ENCODE peak calls at places on chromosomes 16 and 17, in nine cellular contexts. One of them, this sample, is unnamed.

GRCh38 chr17:41593306-41594095 is 6.8 kb upstream of the KRT14 start:
- DNase-seq in endothelial cell of umbilical vein: no peak
- DNase-seq in stomach: no peak
- DNase-seq in sigmoid colon: peak
- DNase-seq in transverse colon: no peak
- DNase-seq in GM23338: no peak
- DNase-seq in suprapubic skin: no peak
- DNase-seq in GM12891: no peak
- DNase-seq in SK-N-SH: no peak
- DNase-seq in this sample: no peak

GRCh38 chr16:2511128-2511785 is 2.5 kb upstream of the ATP6V0C start:
- DNase-seq in transverse colon: peak
- DNase-seq in stomach: peak
- DNase-seq in GM12891: no peak
- DNase-seq in GM23338: peak
- DNase-seq in endothelial cell of umbilical vein: peak
- DNase-seq in sigmoid colon: peak
- DNase-seq in suprapubic skin: peak
- DNase-seq in SK-N-SH: no peak
- DNase-seq in this sample: no peak

GRCh38 chr17:17836818-17837379 is at the start of gene SREBF1:
- DNase-seq in transverse colon: peak
- DNase-seq in suprapubic skin: no peak
- DNase-seq in SK-N-SH: peak
- DNase-seq in endothelial cell of umbilical vein: peak
- DNase-seq in GM12891: peak
- DNase-seq in GM23338: peak
- DNase-seq in stomach: peak
- DNase-seq in sigmoid colon: peak
- DNase-seq in this sample: no peak

GRCh38 chr17:4234406-4234805 is 29.4 kb downstream of the ANKFY1 start:
- DNase-seq in sigmoid colon: no peak
- DNase-seq in SK-N-SH: no peak
- DNase-seq in endothelial cell of umbilical vein: no peak
- DNase-seq in suprapubic skin: no peak
- DNase-seq in transverse colon: no peak
- DNase-seq in GM23338: no peak
- DNase-seq in GM12891: no peak
- DNase-seq in stomach: no peak
- DNase-seq in this sample: no peak

GRCh38 chr16:29843942-29844341 is 19.1 kb downstream of the CDIPT start:
- DNase-seq in endothelial cell of umbilical vein: no peak
- DNase-seq in sigmoid colon: no peak
- DNase-seq in GM12891: no peak
- DNase-seq in SK-N-SH: no peak
- DNase-seq in transverse colon: no peak
- DNase-seq in stomach: no peak
- DNase-seq in GM23338: no peak
- DNase-seq in suprapubic skin: no peak
- DNase-seq in this sample: no peak

GRCh38 chr17:66459811-66460270 is 157.4 kb downstream of the PRKCA start:
- DNase-seq in sigmoid colon: peak
- DNase-seq in suprapubic skin: no peak
- DNase-seq in transverse colon: peak
- DNase-seq in GM23338: no peak
- DNase-seq in GM12891: no peak
- DNase-seq in endothelial cell of umbilical vein: peak
- DNase-seq in stomach: peak
- DNase-seq in SK-N-SH: no peak
- DNase-seq in this sample: no peak

GRCh38 chr16:82699711-82700495 is 73.1 kb downstream of the CDH13 start:
- DNase-seq in endothelial cell of umbilical vein: peak
- DNase-seq in suprapubic skin: no peak
- DNase-seq in GM12891: no peak
- DNase-seq in GM23338: no peak
- DNase-seq in transverse colon: no peak
- DNase-seq in SK-N-SH: no peak
- DNase-seq in sigmoid colon: no peak
- DNase-seq in stomach: no peak
- DNase-seq in this sample: no peak

GRCh38 chr17:48843172-48843900 is 12.5 kb downstream of the CALCOCO2 start:
- DNase-seq in GM12891: no peak
- DNase-seq in sigmoid colon: no peak
- DNase-seq in endothelial cell of umbilical vein: no peak
- DNase-seq in GM23338: no peak
- DNase-seq in suprapubic skin: no peak
- DNase-seq in stomach: no peak
- DNase-seq in SK-N-SH: no peak
- DNase-seq in transverse colon: no peak
- DNase-seq in this sample: no peak

GRCh38 chr16:17476414-17477259 is 5.9 kb upstream of the XYLT1 start:
- DNase-seq in suprapubic skin: no peak
- DNase-seq in endothelial cell of umbilical vein: peak
- DNase-seq in GM12891: no peak
- DNase-seq in GM23338: peak
- DNase-seq in sigmoid colon: no peak
- DNase-seq in stomach: peak
- DNase-seq in SK-N-SH: peak
- DNase-seq in transverse colon: peak
- DNase-seq in this sample: no peak

GRCh38 chr17:46865100-46865499 is 13.7 kb downstream of the WNT9B start:
- DNase-seq in sigmoid colon: no peak
- DNase-seq in endothelial cell of umbilical vein: no peak
- DNase-seq in SK-N-SH: peak
- DNase-seq in GM23338: peak
- DNase-seq in stomach: no peak
- DNase-seq in transverse colon: no peak
- DNase-seq in GM12891: no peak
- DNase-seq in suprapubic skin: no peak
- DNase-seq in this sample: no peak

GRCh38 chr16:27444015-27444414 is 42.0 kb downstream of the IL21R start:
- DNase-seq in sigmoid colon: no peak
- DNase-seq in suprapubic skin: no peak
- DNase-seq in GM23338: no peak
- DNase-seq in transverse colon: no peak
- DNase-seq in SK-N-SH: no peak
- DNase-seq in GM12891: no peak
- DNase-seq in endothelial cell of umbilical vein: no peak
- DNase-seq in stomach: no peak
- DNase-seq in this sample: no peak

GRCh38 chr17:43734376-43734775 is 24.2 kb downstream of the SOST start:
- DNase-seq in GM12891: no peak
- DNase-seq in endothelial cell of umbilical vein: no peak
- DNase-seq in SK-N-SH: no peak
- DNase-seq in sigmoid colon: no peak
- DNase-seq in transverse colon: no peak
- DNase-seq in stomach: no peak
- DNase-seq in GM23338: no peak
- DNase-seq in suprapubic skin: no peak
- DNase-seq in this sample: no peak

GRCh38 chr16:85329999-85330693 is 217.9 kb upstream of the CIBAR2 start:
- DNase-seq in endothelial cell of umbilical vein: no peak
- DNase-seq in GM23338: no peak
- DNase-seq in suprapubic skin: no peak
- DNase-seq in GM12891: no peak
- DNase-seq in stomach: no peak
- DNase-seq in SK-N-SH: peak
- DNase-seq in sigmoid colon: no peak
- DNase-seq in transverse colon: no peak
- DNase-seq in this sample: no peak

GRCh38 chr16:85331685-85332084 is 219.4 kb upstream of the CIBAR2 start:
- DNase-seq in suprapubic skin: no peak
- DNase-seq in GM12891: no peak
- DNase-seq in sigmoid colon: no peak
- DNase-seq in SK-N-SH: no peak
- DNase-seq in transverse colon: peak
- DNase-seq in GM23338: no peak
- DNase-seq in stomach: peak
- DNase-seq in endothelial cell of umbilical vein: no peak
- DNase-seq in this sample: no peak

GRCh38 chr16:85329059-85329812 is 217.0 kb upstream of the CIBAR2 start:
- DNase-seq in suprapubic skin: no peak
- DNase-seq in endothelial cell of umbilical vein: peak
- DNase-seq in sigmoid colon: no peak
- DNase-seq in transverse colon: peak
- DNase-seq in GM12891: no peak
- DNase-seq in SK-N-SH: peak
- DNase-seq in GM23338: peak
- DNase-seq in stomach: peak
- DNase-seq in this sample: no peak

GRCh38 chr16:85332175-85332574 is 219.9 kb upstream of the CIBAR2 start:
- DNase-seq in SK-N-SH: no peak
- DNase-seq in sigmoid colon: no peak
- DNase-seq in endothelial cell of umbilical vein: no peak
- DNase-seq in GM23338: peak
- DNase-seq in stomach: no peak
- DNase-seq in suprapubic skin: no peak
- DNase-seq in transverse colon: no peak
- DNase-seq in GM12891: no peak
- DNase-seq in this sample: no peak

GRCh38 chr16:85330694-85331188 is 218.5 kb upstream of the CIBAR2 start:
- DNase-seq in sigmoid colon: no peak
- DNase-seq in transverse colon: no peak
- DNase-seq in endothelial cell of umbilical vein: no peak
- DNase-seq in stomach: no peak
- DNase-seq in suprapubic skin: no peak
- DNase-seq in SK-N-SH: peak
- DNase-seq in GM23338: peak
- DNase-seq in GM12891: peak
- DNase-seq in this sample: no peak
- TF ChIP-seq POLR2AphosphoS5 in sigmoid colon: no peak
- TF ChIP-seq POLR2AphosphoS5 in transverse colon: no peak
- TF ChIP-seq POLR2AphosphoS5 in endothelial cell of umbilical vein: no peak
- TF ChIP-seq POLR2AphosphoS5 in stomach: no peak
- TF ChIP-seq POLR2AphosphoS5 in suprapubic skin: no peak
- TF ChIP-seq POLR2AphosphoS5 in SK-N-SH: no peak
- TF ChIP-seq POLR2AphosphoS5 in GM23338: peak
- TF ChIP-seq POLR2AphosphoS5 in GM12891: no peak
- TF ChIP-seq POLR2AphosphoS5 in this sample: no peak

DNA sequence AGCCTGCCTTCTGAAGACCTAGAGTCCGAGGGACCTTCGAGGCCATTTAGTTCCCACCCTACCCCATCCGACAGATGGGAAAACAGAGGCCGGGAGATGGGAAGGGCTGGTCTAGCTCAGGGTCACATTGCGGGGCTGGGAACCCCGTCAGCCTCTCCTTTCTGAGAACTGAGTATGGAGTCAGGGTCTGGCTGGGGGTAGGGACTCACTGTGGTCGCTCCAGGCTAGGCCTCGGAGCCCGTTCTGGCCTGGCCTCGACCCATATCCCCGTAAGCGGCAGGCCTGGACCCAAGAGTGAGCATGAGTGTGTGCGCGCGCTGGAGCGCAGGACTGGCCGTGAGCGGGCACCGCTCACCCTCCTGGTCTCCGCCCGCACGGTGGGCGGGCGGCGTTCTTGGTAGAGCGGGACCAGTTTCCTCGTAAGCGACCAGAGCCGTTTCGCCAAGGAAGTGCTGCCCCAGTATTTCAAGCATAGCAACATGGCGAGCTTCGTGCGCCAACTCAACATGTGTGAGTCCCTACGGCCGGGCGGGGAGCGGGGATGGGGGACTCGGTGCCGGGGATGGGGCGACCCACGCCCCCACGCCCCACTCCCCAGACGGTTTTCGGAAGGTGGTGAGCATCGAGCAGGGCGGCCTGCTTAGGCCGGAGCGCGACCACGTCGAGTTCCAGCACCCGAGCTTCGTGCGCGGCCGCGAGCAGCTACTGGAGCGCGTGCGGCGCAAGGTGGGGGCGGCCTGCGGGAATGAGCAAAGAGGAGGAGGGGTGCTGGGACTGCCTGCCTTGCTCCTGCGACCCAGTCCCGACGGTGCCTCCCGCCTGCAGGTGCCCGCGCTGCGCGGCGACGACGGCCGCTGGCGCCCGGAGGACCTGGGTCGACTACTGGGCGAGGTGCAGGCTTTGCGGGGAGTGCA is 833 bp downstream of the HSF4 start:
- DNase-seq in endothelial cell of umbilical vein: no peak
- DNase-seq in GM12891: no peak
- DNase-seq in GM23338: peak
- DNase-seq in stomach: no peak
- DNase-seq in suprapubic skin: no peak
- DNase-seq in sigmoid colon: no peak
- DNase-seq in transverse colon: no peak
- DNase-seq in SK-N-SH: no peak
- DNase-seq in this sample: no peak
- TF ChIP-seq POLR2AphosphoS5 in endothelial cell of umbilical vein: no peak
- TF ChIP-seq POLR2AphosphoS5 in GM12891: no peak
- TF ChIP-seq POLR2AphosphoS5 in GM23338: no peak
- TF ChIP-seq POLR2AphosphoS5 in stomach: no peak
- TF ChIP-seq POLR2AphosphoS5 in suprapubic skin: no peak
- TF ChIP-seq POLR2AphosphoS5 in sigmoid colon: no peak
- TF ChIP-seq POLR2AphosphoS5 in transverse colon: no peak
- TF ChIP-seq POLR2AphosphoS5 in SK-N-SH: no peak
- TF ChIP-seq POLR2AphosphoS5 in this sample: no peak

DNA sequence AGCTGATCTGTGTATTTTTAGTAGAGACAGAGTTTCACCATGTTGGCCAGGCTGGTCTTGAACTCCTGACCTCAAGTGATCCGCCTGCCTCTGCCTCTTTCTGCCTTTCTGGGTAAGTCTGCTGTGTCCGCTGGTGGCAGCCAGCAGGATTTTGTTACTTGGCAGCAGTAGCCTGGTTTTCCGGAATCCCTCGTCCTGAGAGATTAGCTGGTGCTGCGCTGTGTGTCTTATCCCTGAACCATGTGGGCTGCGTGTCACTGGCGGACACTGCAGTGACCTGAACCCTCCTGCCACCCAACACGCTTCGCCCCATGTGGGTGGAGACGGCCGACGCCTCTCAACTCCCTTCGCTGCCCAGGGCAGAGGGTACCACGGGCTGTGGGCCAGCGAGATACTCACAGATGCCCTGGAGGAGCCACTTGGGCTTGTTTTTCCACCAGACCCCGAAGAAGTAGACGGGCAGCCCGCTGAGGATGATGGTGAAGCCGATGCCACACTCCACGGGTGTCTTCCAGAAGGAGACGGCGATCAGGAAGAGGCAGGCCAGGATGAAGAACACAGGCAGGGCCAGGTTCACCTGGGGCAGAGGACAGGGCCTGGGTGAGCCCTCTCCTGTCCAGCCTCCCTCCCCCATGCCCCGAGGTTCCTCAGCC is 35.2 kb downstream of the SLC7A5 start:
- DNase-seq in SK-N-SH: no peak
- DNase-seq in endothelial cell of umbilical vein: no peak
- DNase-seq in sigmoid colon: no peak
- DNase-seq in GM12891: no peak
- DNase-seq in suprapubic skin: no peak
- DNase-seq in GM23338: no peak
- DNase-seq in transverse colon: no peak
- DNase-seq in stomach: no peak
- DNase-seq in this sample: no peak
- TF ChIP-seq POLR2AphosphoS5 in SK-N-SH: no peak
- TF ChIP-seq POLR2AphosphoS5 in endothelial cell of umbilical vein: no peak
- TF ChIP-seq POLR2AphosphoS5 in sigmoid colon: no peak
- TF ChIP-seq POLR2AphosphoS5 in GM12891: peak
- TF ChIP-seq POLR2AphosphoS5 in suprapubic skin: no peak
- TF ChIP-seq POLR2AphosphoS5 in GM23338: no peak
- TF ChIP-seq POLR2AphosphoS5 in transverse colon: no peak
- TF ChIP-seq POLR2AphosphoS5 in stomach: peak
- TF ChIP-seq POLR2AphosphoS5 in this sample: no peak

DNA sequence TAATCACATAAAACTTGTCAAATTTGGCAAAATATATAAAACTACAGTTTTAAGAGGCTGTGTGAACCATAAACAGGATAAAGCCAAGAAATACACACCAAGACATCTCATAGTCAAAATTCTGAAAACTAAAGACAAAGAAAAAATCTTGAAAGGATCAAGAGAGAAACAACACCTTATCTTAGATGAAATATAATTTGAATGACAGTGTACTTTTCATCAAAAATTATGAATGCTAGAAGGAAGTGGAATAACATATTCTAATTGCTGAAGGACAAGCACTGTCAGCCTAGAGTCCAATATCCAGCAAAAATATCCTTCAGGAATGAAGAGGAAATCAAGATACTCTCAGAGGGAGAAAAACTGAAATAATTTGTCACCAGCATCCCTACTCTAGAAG is 37.2 kb downstream of the PIK3R5 start:
- DNase-seq in suprapubic skin: no peak
- DNase-seq in GM12891: no peak
- DNase-seq in stomach: no peak
- DNase-seq in GM23338: no peak
- DNase-seq in sigmoid colon: no peak
- DNase-seq in SK-N-SH: no peak
- DNase-seq in endothelial cell of umbilical vein: no peak
- DNase-seq in transverse colon: no peak
- DNase-seq in this sample: no peak
- TF ChIP-seq POLR2AphosphoS5 in suprapubic skin: no peak
- TF ChIP-seq POLR2AphosphoS5 in GM12891: no peak
- TF ChIP-seq POLR2AphosphoS5 in stomach: no peak
- TF ChIP-seq POLR2AphosphoS5 in GM23338: no peak
- TF ChIP-seq POLR2AphosphoS5 in sigmoid colon: no peak
- TF ChIP-seq POLR2AphosphoS5 in SK-N-SH: no peak
- TF ChIP-seq POLR2AphosphoS5 in endothelial cell of umbilical vein: no peak
- TF ChIP-seq POLR2AphosphoS5 in transverse colon: no peak
- TF ChIP-seq POLR2AphosphoS5 in this sample: no peak